ENCODE peak calls at places on chromosomes 5 and 9, in seven cellular contexts. E is astrocyte of the cerebellum, W is transverse colon, U is ureter, M is OCI-M1, R is HEK293T, V is SJSA1. I is an unnamed sample.
A peak's percentile ranks its signal among the peaks of the same experiment; 100 is the strongest.

GRCh38 chr9:18979367-18979766 is 53.6 kb downstream of the SAXO1 start:
- DNase-seq in W (no peak), V (no peak), M (no peak), U (no peak), R (peak; percentile 46), E (no peak), I (peak; percentile 21)

GRCh38 chr9:82313697-82314096 is 325.1 kb downstream of the SPATA31D1 start:
- DNase-seq in W (no peak), E (no peak), M (no peak), U (no peak), R (no peak), V (no peak), I (no peak)

GRCh38 chr5:35430381-35431162 is 187.1 kb upstream of the SPEF2 start:
- DNase-seq in U (no peak), E (no peak), M (no peak), V (no peak), W (no peak), R (no peak), I (no peak)

GRCh38 chr5:169296456-169297220 is 4.3 kb downstream of the SLIT3 start:
- DNase-seq in U (no peak), M (no peak), R (no peak), E (no peak), V (peak; percentile 65), W (peak; percentile 12), I (peak; percentile 92)

GRCh38 chr5:104146652-104147051 is 584.1 kb upstream of the NUDT12 start:
- DNase-seq in M (peak; percentile 25), R (no peak), U (no peak), V (no peak), W (no peak), E (no peak), I (no peak)

GRCh38 chr9:122387526-122387925 is 16.7 kb downstream of the PTGS1 start:
- DNase-seq in M (no peak), V (peak; percentile 25), E (no peak), W (no peak), R (no peak), U (no peak), I (no peak)

GRCh38 chr5:73299017-73299630 is 126.1 kb downstream of the TMEM174 start:
- DNase-seq in U (no peak), E (no peak), R (peak; percentile 42), W (no peak), M (no peak), V (peak; percentile 53), I (no peak)

GRCh38 chr5:54942064-54942778 is 43.2 kb downstream of the ESM1 start:
- DNase-seq in V (no peak), M (no peak), U (no peak), W (no peak), E (no peak), R (no peak), I (peak; percentile 29)

GRCh38 chr9:132169672-132170392 is 8.0 kb downstream of the NTNG2 start:
- DNase-seq in E (no peak), U (no peak), R (peak; percentile 81), W (peak; percentile 36), V (peak; percentile 58), M (peak; percentile 72), I (no peak)

GRCh38 chr9:39108145-39108544 is 179.8 kb downstream of the CNTNAP3 start:
- DNase-seq in V (no peak), U (no peak), M (no peak), W (no peak), E (no peak), R (no peak), I (no peak)

GRCh38 chr5:1498623-1499416 is 24.9 kb downstream of the LPCAT1 start:
- DNase-seq in E (no peak), U (no peak), M (no peak), V (no peak), R (no peak), W (no peak), I (no peak)

GRCh38 chr9:89567649-89568048 is 37.2 kb upstream of the GADD45G start:
- DNase-seq in E (no peak), V (no peak), U (no peak), W (no peak), R (no peak), M (no peak), I (no peak)

GRCh38 chr5:6342689-6343315 is 35.5 kb downstream of the MED10 start:
- DNase-seq in W (no peak), E (no peak), U (no peak), R (no peak), V (no peak), M (no peak), I (no peak)

GRCh38 chr9:19133549-19134345 is 6.5 kb upstream of the PLIN2 start:
- DNase-seq in U (no peak), R (no peak), M (no peak), V (no peak), W (no peak), E (no peak), I (no peak)

GRCh38 chr9:107019216-107019615 is 156.2 kb downstream of the ZNF462 start:
- DNase-seq in M (no peak), V (peak; percentile 54), E (peak; percentile 36), R (no peak), W (no peak), U (no peak), I (peak; percentile 80)

GRCh38 chr5:136098171-136098570 is 34.5 kb upstream of the SMAD5 start:
- DNase-seq in E (no peak), U (no peak), M (no peak), W (no peak), V (no peak), R (no peak), I (no peak)

GRCh38 chr5:68533571-68534051 is 318.1 kb downstream of the PIK3R1 start:
- DNase-seq in R (no peak), M (no peak), V (no peak), E (no peak), U (no peak), W (peak; percentile 41), I (no peak)

GRCh38 chr5:1176473-1177391 is 24.7 kb upstream of the SLC6A19 start:
- DNase-seq in M (no peak), V (no peak), E (no peak), R (peak; percentile 57), U (no peak), W (no peak), I (no peak)

GRCh38 chr5:88689662-88690351 is 193.2 kb downstream of the MEF2C start:
- DNase-seq in W (no peak), E (no peak), U (no peak), M (no peak), V (no peak), R (no peak), I (no peak)

GRCh38 chr9:136596630-136597031 is 50.8 kb upstream of the NOTCH1 start:
- DNase-seq in M (no peak), E (no peak), W (no peak), U (no peak), R (no peak), V (no peak), I (no peak)

GRCh38 chr5:91839232-91839631 is 456.1 kb upstream of the ARRDC3 start:
- DNase-seq in E (no peak), R (no peak), M (no peak), U (no peak), W (no peak), V (no peak), I (no peak)

GRCh38 chr5:135063056-135063445 is 29.0 kb upstream of the PITX1 start:
- DNase-seq in W (no peak), E (no peak), V (no peak), R (no peak), M (no peak), U (no peak), I (no peak)